ENCODE peak calls at places on chromosomes 3 and 15, in six cellular contexts. W is cardiac muscle cell, R is brain microvascular endothelial cell, G is dorsolateral prefrontal cortex, P is spleen, Q is psoas muscle. Y is an unnamed sample.

GRCh38 chr3:77799280-77799679 is 759.4 kb downstream of the ROBO2 start:
- DNase-seq in Q (no peak), P (no peak), W (no peak), G (no peak), R (no peak), Y (no peak)

GRCh38 chr3:191369081-191370010 is 39.0 kb upstream of the UTS2B start:
- DNase-seq in P (no peak), Q (no peak), W (no peak), G (no peak), R (no peak), Y (no peak)

GRCh38 chr3:198046120-198046857 is 86.3 kb downstream of the LMLN start:
- DNase-seq in Q (no peak), G (no peak), R (no peak), W (no peak), P (no peak), Y (no peak)

GRCh38 chr3:149390772-149391212 is 13.3 kb upstream of the TM4SF1 start:
- DNase-seq in G (no peak), P (no peak), R (peak), W (no peak), Q (no peak), Y (no peak)

GRCh38 chr3:47407896-47408838 is 27.3 kb downstream of the PTPN23 start:
- DNase-seq in R (no peak), Q (no peak), P (no peak), W (no peak), G (no peak), Y (no peak)

GRCh38 chr3:57007513-57008415 is 52.7 kb upstream of the SPATA12 start:
- DNase-seq in P (no peak), G (peak), R (peak), Q (peak), W (no peak), Y (no peak)

GRCh38 chr15:30889231-30889630 is 14.5 kb upstream of the FAN1 start:
- DNase-seq in R (no peak), Q (no peak), G (no peak), P (no peak), W (peak), Y (no peak)

GRCh38 chr3:32292085-32292796 is 53.8 kb downstream of the CMTM8 start:
- DNase-seq in P (no peak), W (no peak), Q (no peak), R (no peak), G (no peak), Y (no peak)

GRCh38 chr3:24197809-24198208 is 252.7 kb downstream of the NR1D2 start:
- DNase-seq in R (no peak), Q (no peak), W (no peak), P (no peak), G (no peak), Y (no peak)

GRCh38 chr3:32451049-32451659 is 51.5 kb downstream of the CMTM6 start:
- DNase-seq in G (no peak), Q (no peak), P (no peak), W (no peak), R (no peak), Y (no peak)

GRCh38 chr3:153169793-153170386 is 7.9 kb downstream of the RAP2B start:
- DNase-seq in P (no peak), W (no peak), R (no peak), Q (no peak), G (no peak), Y (no peak)

GRCh38 chr3:195441476-195441970 is 1.3 kb downstream of the ACAP2 start:
- DNase-seq in Q (no peak), P (no peak), R (no peak), W (no peak), G (no peak), Y (no peak)

GRCh38 chr15:80179025-80179759 is 26.4 kb downstream of the FAH start:
- DNase-seq in R (peak), P (no peak), W (no peak), Q (no peak), G (no peak), Y (no peak)

GRCh38 chr15:33094336-33094735 is 100.2 kb downstream of the FMN1 start:
- DNase-seq in R (peak), W (peak), G (no peak), P (no peak), Q (no peak), Y (no peak)

GRCh38 chr3:13575459-13576061 is 26.6 kb downstream of the FBLN2 start:
- DNase-seq in R (no peak), W (peak), P (no peak), G (no peak), Q (peak), Y (no peak)

GRCh38 chr3:57956119-57956832 is 51.9 kb upstream of the FLNB start:
- DNase-seq in G (no peak), Q (no peak), P (no peak), W (no peak), R (peak), Y (no peak)

GRCh38 chr3:129228891-129229585 is 20.4 kb upstream of the COPG1 start:
- DNase-seq in W (no peak), Q (no peak), R (peak), G (no peak), P (peak), Y (no peak)

GRCh38 chr3:100650651-100651611 is 41.5 kb downstream of the ADGRG7 start:
- DNase-seq in R (peak), W (no peak), G (no peak), Q (no peak), P (no peak), Y (peak)

GRCh38 chr3:116087431-116087830 is 357.9 kb downstream of the LSAMP start:
- DNase-seq in G (no peak), P (no peak), W (no peak), Q (no peak), R (no peak), Y (no peak)

GRCh38 chr15:83067638-83067962 is 548 bp upstream of the BTBD1 start:
- DNase-seq in Q (no peak), G (no peak), P (no peak), R (no peak), W (no peak), Y (no peak)

GRCh38 chr15:40328176-40328575 is 4.7 kb downstream of the INAFM2 start:
- DNase-seq in Q (no peak), G (no peak), W (no peak), R (no peak), P (no peak), Y (no peak)

GRCh38 chr3:151383956-151384355 is 597 bp downstream of the P2RY12 start:
- DNase-seq in G (no peak), R (no peak), Q (no peak), P (no peak), W (no peak), Y (peak)

GRCh38 chr3:190811775-190812480 is 50.6 kb downstream of the GMNC start:
- DNase-seq in W (peak), P (no peak), Q (no peak), G (no peak), R (peak), Y (peak)

GRCh38 chr3:11845661-11846060 is 1.0 kb downstream of the TAMM41 start:
- DNase-seq in Q (no peak), R (no peak), G (no peak), P (no peak), W (no peak), Y (peak)

GRCh38 chr15:88718731-88719130 is 79.9 kb downstream of the ISG20 start:
- DNase-seq in Q (no peak), G (no peak), P (no peak), R (no peak), W (no peak), Y (no peak)

GRCh38 chr3:146256851-146257486 is 6.1 kb upstream of the PLSCR4 start:
- DNase-seq in P (no peak), W (no peak), G (no peak), Q (no peak), R (no peak), Y (no peak)

GRCh38 chr3:156488771-156489170 is 66.1 kb downstream of the SSR3 start:
- DNase-seq in W (no peak), Q (no peak), R (peak), P (no peak), G (no peak), Y (no peak)

GRCh38 chr3:27713435-27713880 is 8.7 kb downstream of the EOMES start:
- DNase-seq in P (peak), R (no peak), Q (no peak), W (peak), G (no peak), Y (peak)

GRCh38 chr3:50297896-50298725 is 1.1 kb downstream of the HYAL3 start:
- DNase-seq in R (no peak), P (peak), G (no peak), Q (peak), W (no peak), Y (no peak)
- TF ChIP-seq CTCF in R (peak), P (no peak), G (no peak), Q (no peak), W (no peak), Y (no peak)

GRCh38 chr3:8353364-8353763 is 148.3 kb upstream of the LMCD1 start:
- DNase-seq in G (no peak), W (no peak), Q (no peak), R (no peak), P (no peak), Y (no peak)

GRCh38 chr3:8352475-8352874 is 149.1 kb upstream of the LMCD1 start:
- DNase-seq in G (no peak), Q (no peak), P (no peak), W (no peak), R (no peak), Y (no peak)

GRCh38 chr3:8345396-8345795 is 156.2 kb upstream of the LMCD1 start:
- DNase-seq in Q (no peak), G (no peak), R (no peak), W (no peak), P (no peak), Y (no peak)

GRCh38 chr3:8343058-8343457 is 158.6 kb upstream of the LMCD1 start:
- DNase-seq in Q (no peak), P (no peak), W (no peak), R (no peak), G (no peak), Y (no peak)

DNA sequence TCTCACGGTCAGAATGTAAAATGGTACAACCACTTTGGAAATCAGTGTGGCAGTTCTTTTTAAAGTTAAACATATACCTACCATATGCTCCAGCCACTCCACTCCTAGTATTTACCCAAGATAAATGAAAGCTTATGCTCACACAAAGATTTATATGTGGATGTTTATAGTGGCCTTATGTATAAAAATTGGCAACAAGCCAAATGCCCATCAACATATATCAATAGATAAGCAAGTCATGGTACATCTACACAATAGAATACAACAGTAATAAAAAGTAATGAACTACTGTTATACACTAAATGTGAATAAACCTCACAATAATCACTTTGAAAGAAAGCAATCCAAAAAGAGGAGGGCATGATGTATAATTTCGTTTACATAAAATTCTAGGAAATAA is 153.5 kb upstream of the LMCD1 start:
- DNase-seq in Q (no peak), G (no peak), P (no peak), R (no peak), W (no peak), Y (no peak)
- TF ChIP-seq CTCF in Q (no peak), G (no peak), P (no peak), R (no peak), W (no peak), Y (no peak)

GRCh38 chr15:95765161-95765560 is 565.3 kb upstream of the NR2F2 start:
- DNase-seq in W (no peak), P (no peak), R (no peak), Q (no peak), G (no peak), Y (no peak)

GRCh38 chr15:95763426-95763825 is 567.1 kb upstream of the NR2F2 start:
- DNase-seq in W (no peak), P (no peak), R (no peak), Q (no peak), G (no peak), Y (no peak)

GRCh38 chr15:95761742-95762141 is 568.8 kb upstream of the NR2F2 start:
- DNase-seq in Q (no peak), R (no peak), G (no peak), P (no peak), W (peak), Y (no peak)

GRCh38 chr15:95757171-95757570 is 573.3 kb upstream of the NR2F2 start:
- DNase-seq in Q (no peak), P (no peak), W (no peak), R (no peak), G (no peak), Y (no peak)

GRCh38 chr15:95760508-95760907 is 570.0 kb upstream of the NR2F2 start:
- DNase-seq in Q (no peak), R (no peak), P (peak), W (peak), G (no peak), Y (no peak)
- TF ChIP-seq CTCF in Q (no peak), R (peak), P (no peak), W (no peak), G (no peak), Y (no peak)

DNA sequence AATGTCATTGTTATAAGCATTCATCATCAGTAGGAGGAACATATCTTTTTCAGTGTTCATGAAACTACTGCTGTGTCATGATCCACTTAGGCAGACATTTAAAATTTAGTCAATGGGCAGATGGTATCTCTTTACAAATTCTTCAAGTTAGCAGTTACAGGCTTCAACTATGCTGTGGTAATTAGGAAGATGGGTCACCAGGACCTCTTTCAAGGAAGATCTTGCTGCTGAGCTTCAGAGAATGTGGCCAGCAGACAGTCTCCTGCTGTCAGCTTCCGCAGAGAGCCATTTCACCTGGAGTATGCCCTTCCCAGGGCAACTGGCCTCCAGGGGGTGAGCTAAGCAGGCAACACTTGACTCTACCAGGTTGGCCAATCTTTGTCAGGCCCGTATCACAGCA is 19.4 kb downstream of the IFT57 start:
- DNase-seq in Q (no peak), W (no peak), G (no peak), P (no peak), R (no peak), Y (no peak)
- TF ChIP-seq CTCF in Q (no peak), W (no peak), G (no peak), P (no peak), R (peak), Y (no peak)